ENCODE peak calls at places on chromosomes 1 and 21, in eight cellular contexts. One of them, this sample, is unnamed.

GRCh38 chr1:166165661-166166399 is 971 bp downstream of the FAM78B start:
- DNase-seq in naive thymus-derived CD4-positive, alpha-beta T cell: no peak
- DNase-seq in left ventricle myocardium inferior: no peak
- DNase-seq in heart right ventricle: peak; percentile 19
- DNase-seq in transverse colon: peak; percentile 13
- DNase-seq in tibial nerve: no peak
- DNase-seq in endodermal cell: peak; percentile 72
- DNase-seq in suprapubic skin: no peak
- DNase-seq in this sample: no peak

GRCh38 chr21:39561128-39561527 is 51.6 kb upstream of the B3GALT5 start:
- DNase-seq in heart right ventricle: no peak
- DNase-seq in left ventricle myocardium inferior: no peak
- DNase-seq in transverse colon: no peak
- DNase-seq in endodermal cell: no peak
- DNase-seq in tibial nerve: no peak
- DNase-seq in naive thymus-derived CD4-positive, alpha-beta T cell: no peak
- DNase-seq in suprapubic skin: no peak
- DNase-seq in this sample: no peak

GRCh38 chr1:202575906-202576653 is 134.2 kb downstream of the SYT2 start:
- DNase-seq in left ventricle myocardium inferior: no peak
- DNase-seq in heart right ventricle: no peak
- DNase-seq in tibial nerve: no peak
- DNase-seq in suprapubic skin: no peak
- DNase-seq in transverse colon: no peak
- DNase-seq in naive thymus-derived CD4-positive, alpha-beta T cell: no peak
- DNase-seq in endodermal cell: no peak
- DNase-seq in this sample: no peak

GRCh38 chr1:235253219-235253640 is 74.7 kb downstream of the ARID4B start:
- DNase-seq in tibial nerve: no peak
- DNase-seq in left ventricle myocardium inferior: peak; percentile 26
- DNase-seq in naive thymus-derived CD4-positive, alpha-beta T cell: peak; percentile 63
- DNase-seq in suprapubic skin: no peak
- DNase-seq in transverse colon: peak; percentile 60
- DNase-seq in heart right ventricle: no peak
- DNase-seq in endodermal cell: peak; percentile 88
- DNase-seq in this sample: peak; percentile 77

GRCh38 chr1:51308636-51309035 is 21.7 kb downstream of the TTC39A start:
- DNase-seq in endodermal cell: no peak
- DNase-seq in transverse colon: no peak
- DNase-seq in left ventricle myocardium inferior: no peak
- DNase-seq in tibial nerve: no peak
- DNase-seq in suprapubic skin: no peak
- DNase-seq in naive thymus-derived CD4-positive, alpha-beta T cell: no peak
- DNase-seq in heart right ventricle: no peak
- DNase-seq in this sample: no peak

GRCh38 chr1:151720974-151721787 is at the start of gene RIIAD1:
- DNase-seq in suprapubic skin: no peak
- DNase-seq in naive thymus-derived CD4-positive, alpha-beta T cell: peak; percentile 40
- DNase-seq in heart right ventricle: peak; percentile 51
- DNase-seq in tibial nerve: no peak
- DNase-seq in endodermal cell: peak; percentile 86
- DNase-seq in transverse colon: no peak
- DNase-seq in left ventricle myocardium inferior: peak; percentile 38
- DNase-seq in this sample: no peak

GRCh38 chr1:100794719-100795645 is 75.4 kb downstream of the VCAM1 start:
- DNase-seq in tibial nerve: no peak
- DNase-seq in left ventricle myocardium inferior: no peak
- DNase-seq in endodermal cell: no peak
- DNase-seq in suprapubic skin: no peak
- DNase-seq in transverse colon: no peak
- DNase-seq in heart right ventricle: no peak
- DNase-seq in naive thymus-derived CD4-positive, alpha-beta T cell: no peak
- DNase-seq in this sample: no peak

GRCh38 chr1:17128361-17128760 is 9.1 kb upstream of the PADI2 start:
- DNase-seq in transverse colon: no peak
- DNase-seq in heart right ventricle: no peak
- DNase-seq in suprapubic skin: no peak
- DNase-seq in left ventricle myocardium inferior: no peak
- DNase-seq in naive thymus-derived CD4-positive, alpha-beta T cell: no peak
- DNase-seq in tibial nerve: no peak
- DNase-seq in endodermal cell: no peak
- DNase-seq in this sample: no peak

GRCh38 chr1:228271701-228272251 is 63.9 kb downstream of the OBSCN start:
- DNase-seq in endodermal cell: peak; percentile 32
- DNase-seq in naive thymus-derived CD4-positive, alpha-beta T cell: no peak
- DNase-seq in left ventricle myocardium inferior: no peak
- DNase-seq in tibial nerve: no peak
- DNase-seq in heart right ventricle: no peak
- DNase-seq in suprapubic skin: no peak
- DNase-seq in transverse colon: no peak
- DNase-seq in this sample: no peak

GRCh38 chr1:58848818-58849411 is 65.1 kb upstream of the JUN start:
- DNase-seq in heart right ventricle: peak; percentile 59
- DNase-seq in left ventricle myocardium inferior: peak; percentile 63
- DNase-seq in suprapubic skin: peak; percentile 83
- DNase-seq in transverse colon: peak; percentile 25
- DNase-seq in endodermal cell: peak; percentile 67
- DNase-seq in naive thymus-derived CD4-positive, alpha-beta T cell: no peak
- DNase-seq in tibial nerve: no peak
- DNase-seq in this sample: peak; percentile 87

GRCh38 chr1:157115429-157115838 is 15.8 kb upstream of the ETV3L start:
- DNase-seq in endodermal cell: peak; percentile 72
- DNase-seq in suprapubic skin: peak; percentile 47
- DNase-seq in naive thymus-derived CD4-positive, alpha-beta T cell: no peak
- DNase-seq in transverse colon: no peak
- DNase-seq in tibial nerve: no peak
- DNase-seq in heart right ventricle: no peak
- DNase-seq in left ventricle myocardium inferior: no peak
- DNase-seq in this sample: no peak

GRCh38 chr1:182215797-182216196 is 154.3 kb upstream of the ZNF648 start:
- DNase-seq in tibial nerve: no peak
- DNase-seq in transverse colon: no peak
- DNase-seq in endodermal cell: no peak
- DNase-seq in naive thymus-derived CD4-positive, alpha-beta T cell: no peak
- DNase-seq in heart right ventricle: no peak
- DNase-seq in left ventricle myocardium inferior: no peak
- DNase-seq in suprapubic skin: no peak
- DNase-seq in this sample: no peak

GRCh38 chr1:1208713-1209433 is 2.5 kb upstream of the TNFRSF18 start:
- DNase-seq in tibial nerve: no peak
- DNase-seq in transverse colon: peak; percentile 69
- DNase-seq in left ventricle myocardium inferior: peak; percentile 12
- DNase-seq in heart right ventricle: peak; percentile 9
- DNase-seq in suprapubic skin: no peak
- DNase-seq in endodermal cell: no peak
- DNase-seq in naive thymus-derived CD4-positive, alpha-beta T cell: no peak
- DNase-seq in this sample: no peak

GRCh38 chr1:226697151-226697575 is 41.9 kb downstream of the ITPKB start:
- DNase-seq in transverse colon: no peak
- DNase-seq in endodermal cell: no peak
- DNase-seq in suprapubic skin: no peak
- DNase-seq in naive thymus-derived CD4-positive, alpha-beta T cell: peak; percentile 54
- DNase-seq in left ventricle myocardium inferior: no peak
- DNase-seq in heart right ventricle: no peak
- DNase-seq in tibial nerve: no peak
- DNase-seq in this sample: no peak

GRCh38 chr1:243950166-243950565 is 100.1 kb upstream of the AKT3 start:
- DNase-seq in suprapubic skin: no peak
- DNase-seq in naive thymus-derived CD4-positive, alpha-beta T cell: no peak
- DNase-seq in left ventricle myocardium inferior: no peak
- DNase-seq in tibial nerve: no peak
- DNase-seq in endodermal cell: no peak
- DNase-seq in transverse colon: no peak
- DNase-seq in heart right ventricle: no peak
- DNase-seq in this sample: no peak

GRCh38 chr1:26733982-26734381 is 38.2 kb downstream of the ARID1A start:
- DNase-seq in left ventricle myocardium inferior: no peak
- DNase-seq in endodermal cell: no peak
- DNase-seq in naive thymus-derived CD4-positive, alpha-beta T cell: no peak
- DNase-seq in tibial nerve: no peak
- DNase-seq in suprapubic skin: no peak
- DNase-seq in heart right ventricle: no peak
- DNase-seq in transverse colon: no peak
- DNase-seq in this sample: no peak

DNA sequence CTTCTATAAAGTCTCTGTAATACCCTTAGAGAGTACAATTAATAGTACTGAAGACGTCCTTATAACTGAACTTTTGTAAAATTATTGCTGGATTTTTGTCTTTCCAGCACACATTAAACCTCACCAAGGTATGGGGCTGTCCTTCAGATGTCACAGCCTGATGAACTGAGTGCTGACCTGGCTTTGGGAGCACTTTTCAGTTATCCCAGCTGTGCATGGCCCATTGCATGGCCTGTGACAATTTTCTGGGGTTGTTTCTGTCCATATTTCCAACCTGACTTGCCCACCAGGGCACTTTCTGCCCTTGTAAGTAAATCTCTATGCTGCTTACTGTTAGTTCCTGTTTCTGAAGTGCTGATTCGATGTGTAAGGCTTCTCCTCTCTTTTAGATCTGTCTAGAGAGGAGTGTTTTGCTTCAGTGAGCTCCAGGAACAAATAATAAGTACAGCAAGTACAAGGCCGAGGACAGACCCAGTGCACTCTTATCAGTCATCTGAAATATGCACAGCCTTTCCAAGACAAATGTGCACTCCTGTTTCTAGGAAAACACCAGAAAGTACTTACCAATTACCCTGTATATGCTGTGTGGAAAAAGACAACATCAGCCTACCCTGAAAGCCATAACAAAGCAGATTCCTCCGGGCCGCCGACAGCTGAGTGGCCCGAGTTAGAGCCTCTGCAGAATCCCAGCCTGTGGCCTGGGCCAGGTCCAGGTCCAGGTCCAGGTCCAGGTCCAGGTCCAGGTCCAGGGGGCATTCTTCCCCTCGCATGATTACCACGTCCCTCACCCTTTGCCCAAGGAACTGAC is 121.7 kb downstream of the DHRS3 start:
- DNase-seq in naive thymus-derived CD4-positive, alpha-beta T cell: no peak
- DNase-seq in heart right ventricle: no peak
- DNase-seq in transverse colon: no peak
- DNase-seq in suprapubic skin: no peak
- DNase-seq in left ventricle myocardium inferior: no peak
- DNase-seq in endodermal cell: no peak
- DNase-seq in tibial nerve: no peak
- DNase-seq in this sample: no peak
- H3K27ac ChIP-seq in naive thymus-derived CD4-positive, alpha-beta T cell: peak overlapping the region; percentile 11
- H3K27ac ChIP-seq in heart right ventricle: peak overlapping the region; percentile 77
- H3K27ac ChIP-seq in transverse colon: peak overlapping the region; percentile 5
- H3K27ac ChIP-seq in suprapubic skin: no peak overlapping the region
- H3K27ac ChIP-seq in left ventricle myocardium inferior: peak overlapping the region; percentile 85
- H3K27ac ChIP-seq in endodermal cell: no peak overlapping the region
- H3K27ac ChIP-seq in tibial nerve: peak overlapping the region; percentile 70
- H3K27ac ChIP-seq in this sample: peak overlapping the region; percentile 82

GRCh38 chr21:35616090-35616489 is 444.2 kb downstream of the SETD4 start:
- DNase-seq in heart right ventricle: no peak
- DNase-seq in endodermal cell: no peak
- DNase-seq in left ventricle myocardium inferior: no peak
- DNase-seq in naive thymus-derived CD4-positive, alpha-beta T cell: peak; percentile 28
- DNase-seq in tibial nerve: no peak
- DNase-seq in suprapubic skin: no peak
- DNase-seq in transverse colon: no peak
- DNase-seq in this sample: no peak

GRCh38 chr21:35619184-35619583 is 441.1 kb downstream of the SETD4 start:
- DNase-seq in naive thymus-derived CD4-positive, alpha-beta T cell: no peak
- DNase-seq in endodermal cell: no peak
- DNase-seq in heart right ventricle: no peak
- DNase-seq in tibial nerve: no peak
- DNase-seq in suprapubic skin: no peak
- DNase-seq in left ventricle myocardium inferior: no peak
- DNase-seq in transverse colon: no peak
- DNase-seq in this sample: no peak

GRCh38 chr21:35614412-35614901 is 445.9 kb downstream of the SETD4 start:
- DNase-seq in suprapubic skin: no peak
- DNase-seq in tibial nerve: no peak
- DNase-seq in endodermal cell: no peak
- DNase-seq in left ventricle myocardium inferior: no peak
- DNase-seq in naive thymus-derived CD4-positive, alpha-beta T cell: no peak
- DNase-seq in heart right ventricle: no peak
- DNase-seq in transverse colon: no peak
- DNase-seq in this sample: no peak

GRCh38 chr21:35615325-35615724 is 445.0 kb downstream of the SETD4 start:
- DNase-seq in naive thymus-derived CD4-positive, alpha-beta T cell: no peak
- DNase-seq in transverse colon: no peak
- DNase-seq in tibial nerve: no peak
- DNase-seq in heart right ventricle: no peak
- DNase-seq in left ventricle myocardium inferior: no peak
- DNase-seq in endodermal cell: no peak
- DNase-seq in suprapubic skin: no peak
- DNase-seq in this sample: no peak

GRCh38 chr21:35617491-35617890 is 442.8 kb downstream of the SETD4 start:
- DNase-seq in left ventricle myocardium inferior: no peak
- DNase-seq in heart right ventricle: no peak
- DNase-seq in suprapubic skin: no peak
- DNase-seq in tibial nerve: no peak
- DNase-seq in endodermal cell: no peak
- DNase-seq in naive thymus-derived CD4-positive, alpha-beta T cell: no peak
- DNase-seq in transverse colon: no peak
- DNase-seq in this sample: no peak
- H3K4me1 ChIP-seq in left ventricle myocardium inferior: no peaks in the 10 kb centered on the region
- H3K4me1 ChIP-seq in heart right ventricle: no peaks in the 10 kb centered on the region
- H3K4me1 ChIP-seq in suprapubic skin: no peaks in the 10 kb centered on the region
- H3K4me1 ChIP-seq in tibial nerve: no peaks in the 10 kb centered on the region
- H3K4me1 ChIP-seq in endodermal cell: no peaks in the 10 kb centered on the region
- H3K4me1 ChIP-seq in naive thymus-derived CD4-positive, alpha-beta T cell: no peaks in the 10 kb centered on the region
- H3K4me1 ChIP-seq in transverse colon: no peaks in the 10 kb centered on the region
- H3K4me1 ChIP-seq in this sample: no peaks in the 10 kb centered on the region

GRCh38 chr1:179190861-179191260 is 38.6 kb downstream of the ABL2 start:
- DNase-seq in suprapubic skin: no peak
- DNase-seq in tibial nerve: no peak
- DNase-seq in endodermal cell: no peak
- DNase-seq in naive thymus-derived CD4-positive, alpha-beta T cell: no peak
- DNase-seq in heart right ventricle: no peak
- DNase-seq in transverse colon: no peak
- DNase-seq in left ventricle myocardium inferior: no peak
- DNase-seq in this sample: no peak
- H3K27ac ChIP-seq in suprapubic skin: peak overlapping the region; percentile 36
- H3K27ac ChIP-seq in tibial nerve: peak overlapping the region; percentile 73
- H3K27ac ChIP-seq in endodermal cell: no peak overlapping the region
- H3K27ac ChIP-seq in naive thymus-derived CD4-positive, alpha-beta T cell: no peak overlapping the region
- H3K27ac ChIP-seq in heart right ventricle: peak overlapping the region; percentile 80
- H3K27ac ChIP-seq in transverse colon: no peak overlapping the region
- H3K27ac ChIP-seq in left ventricle myocardium inferior: peak overlapping the region; percentile 77
- H3K27ac ChIP-seq in this sample: no peak overlapping the region

DNA sequence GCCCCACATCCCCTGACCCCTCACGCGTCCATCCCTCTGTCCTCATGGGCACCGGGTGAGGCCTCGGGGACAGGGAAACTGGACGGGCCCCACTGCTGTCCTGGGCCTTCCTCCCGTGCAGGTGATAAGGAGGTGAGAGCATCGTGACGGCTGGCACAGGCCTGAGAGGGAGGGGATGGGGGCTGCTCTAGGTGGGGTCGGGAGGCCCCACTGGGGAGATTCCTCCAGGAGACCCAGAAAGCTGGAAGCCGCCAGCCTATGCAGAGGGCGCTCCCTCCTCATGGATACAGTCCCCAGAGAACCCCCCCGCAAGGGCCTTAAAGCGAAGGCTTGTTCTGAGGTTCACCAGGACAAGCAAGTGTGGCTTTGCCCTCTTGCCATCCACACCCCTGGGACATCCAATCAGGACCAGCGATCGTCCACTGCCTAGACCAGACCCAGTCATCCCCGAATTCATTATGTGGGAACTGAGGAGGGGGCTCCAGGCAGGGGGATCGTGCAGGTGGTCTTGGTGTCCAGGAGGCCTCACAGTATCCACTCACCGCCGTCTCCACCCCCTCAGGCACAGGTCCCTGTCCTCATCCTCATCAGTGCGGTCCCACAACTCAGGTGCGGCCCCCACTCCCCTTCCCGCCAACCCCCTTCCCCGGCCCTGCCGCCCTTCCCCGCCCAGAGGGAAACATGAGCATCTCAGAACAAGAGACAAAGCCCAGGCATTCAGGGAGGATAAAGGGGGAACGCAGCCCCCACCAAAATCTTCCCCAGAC is 45.3 kb upstream of the COL18A1 start:
- DNase-seq in left ventricle myocardium inferior: no peak
- DNase-seq in heart right ventricle: peak; percentile 12
- DNase-seq in endodermal cell: no peak
- DNase-seq in naive thymus-derived CD4-positive, alpha-beta T cell: no peak
- DNase-seq in tibial nerve: no peak
- DNase-seq in transverse colon: no peak
- DNase-seq in suprapubic skin: no peak
- DNase-seq in this sample: no peak
- H3K4me1 ChIP-seq in left ventricle myocardium inferior: peaks cover 77% of the 10 kb centered on the region
- H3K4me1 ChIP-seq in heart right ventricle: peaks cover 32% of the 10 kb centered on the region
- H3K4me1 ChIP-seq in endodermal cell: peaks cover 54% of the 10 kb centered on the region
- H3K4me1 ChIP-seq in naive thymus-derived CD4-positive, alpha-beta T cell: no peaks in the 10 kb centered on the region
- H3K4me1 ChIP-seq in tibial nerve: peaks cover 16% of the 10 kb centered on the region
- H3K4me1 ChIP-seq in transverse colon: peaks cover 8% of the 10 kb centered on the region
- H3K4me1 ChIP-seq in suprapubic skin: peaks cover 32% of the 10 kb centered on the region
- H3K4me1 ChIP-seq in this sample: peaks cover 13% of the 10 kb centered on the region